ENCODE peak calls at places on chromosomes 7 and 10, in four cellular contexts. One of them, this sample, is unnamed.

GRCh38 chr10:15742831-15743230 is 23.1 kb upstream of the ITGA8 start:
- DNase-seq in NB4: no peak
- DNase-seq in activated gamma-delta T cell treated with Interleukin-2 at 50 U/mL for 16 hours: no peak
- DNase-seq in prostate gland: no peak
- DNase-seq in this sample: no peak

GRCh38 chr7:154519229-154519628 is 467.0 kb downstream of the DPP6 start:
- DNase-seq in activated gamma-delta T cell treated with Interleukin-2 at 50 U/mL for 16 hours: no peak
- DNase-seq in prostate gland: no peak
- DNase-seq in NB4: no peak
- DNase-seq in this sample: no peak

GRCh38 chr7:30135271-30135550 is 425 bp downstream of the MTURN start:
- DNase-seq in NB4: no peak
- DNase-seq in prostate gland: no peak
- DNase-seq in activated gamma-delta T cell treated with Interleukin-2 at 50 U/mL for 16 hours: no peak
- DNase-seq in this sample: no peak

GRCh38 chr10:79359816-79360498 is 12.7 kb downstream of the PPIF start:
- DNase-seq in prostate gland: no peak
- DNase-seq in activated gamma-delta T cell treated with Interleukin-2 at 50 U/mL for 16 hours: no peak
- DNase-seq in NB4: no peak
- DNase-seq in this sample: no peak

GRCh38 chr7:69738396-69738889 is 140.2 kb downstream of the AUTS2 start:
- DNase-seq in activated gamma-delta T cell treated with Interleukin-2 at 50 U/mL for 16 hours: no peak
- DNase-seq in prostate gland: no peak
- DNase-seq in NB4: peak; percentile 21
- DNase-seq in this sample: no peak

GRCh38 chr10:20892796-20893195 is 4.3 kb downstream of the NEBL start:
- DNase-seq in prostate gland: no peak
- DNase-seq in NB4: no peak
- DNase-seq in activated gamma-delta T cell treated with Interleukin-2 at 50 U/mL for 16 hours: no peak
- DNase-seq in this sample: no peak

GRCh38 chr10:81127931-81128330 is 590.2 kb downstream of the SH2D4B start:
- DNase-seq in prostate gland: no peak
- DNase-seq in activated gamma-delta T cell treated with Interleukin-2 at 50 U/mL for 16 hours: no peak
- DNase-seq in NB4: no peak
- DNase-seq in this sample: no peak

GRCh38 chr10:107665459-107665858 is 501.0 kb upstream of the SORCS1 start:
- DNase-seq in activated gamma-delta T cell treated with Interleukin-2 at 50 U/mL for 16 hours: no peak
- DNase-seq in prostate gland: no peak
- DNase-seq in NB4: no peak
- DNase-seq in this sample: no peak

GRCh38 chr7:1979591-1980560 is 252.9 kb downstream of the MAD1L1 start:
- DNase-seq in NB4: no peak
- DNase-seq in prostate gland: peak; percentile 8
- DNase-seq in activated gamma-delta T cell treated with Interleukin-2 at 50 U/mL for 16 hours: no peak
- DNase-seq in this sample: no peak

GRCh38 chr7:121510858-121511482 is 114.9 kb upstream of the FAM3C start:
- DNase-seq in NB4: no peak
- DNase-seq in prostate gland: no peak
- DNase-seq in activated gamma-delta T cell treated with Interleukin-2 at 50 U/mL for 16 hours: no peak
- DNase-seq in this sample: no peak

GRCh38 chr7:34849163-34849960 is 187.9 kb downstream of the DPY19L1 start:
- DNase-seq in NB4: no peak
- DNase-seq in prostate gland: no peak
- DNase-seq in activated gamma-delta T cell treated with Interleukin-2 at 50 U/mL for 16 hours: no peak
- DNase-seq in this sample: no peak

GRCh38 chr10:75683158-75683557 is 251.7 kb downstream of the LRMDA start:
- DNase-seq in prostate gland: peak; percentile 59
- DNase-seq in NB4: no peak
- DNase-seq in activated gamma-delta T cell treated with Interleukin-2 at 50 U/mL for 16 hours: no peak
- DNase-seq in this sample: no peak

GRCh38 chr10:79102056-79102874 is 33.5 kb downstream of the ZMIZ1 start:
- DNase-seq in activated gamma-delta T cell treated with Interleukin-2 at 50 U/mL for 16 hours: no peak
- DNase-seq in prostate gland: peak; percentile 37
- DNase-seq in NB4: no peak
- DNase-seq in this sample: no peak

GRCh38 chr7:157771-158251 is 34.6 kb upstream of the FAM20C start:
- DNase-seq in prostate gland: no peak
- DNase-seq in activated gamma-delta T cell treated with Interleukin-2 at 50 U/mL for 16 hours: no peak
- DNase-seq in NB4: no peak
- DNase-seq in this sample: no peak

GRCh38 chr7:116354546-116355422 is 144.4 kb downstream of the TES start:
- DNase-seq in NB4: no peak
- DNase-seq in prostate gland: peak; percentile 49
- DNase-seq in activated gamma-delta T cell treated with Interleukin-2 at 50 U/mL for 16 hours: no peak
- DNase-seq in this sample: no peak

GRCh38 chr10:118482393-118483331 is 112.8 kb downstream of the PRLHR start:
- DNase-seq in prostate gland: no peak
- DNase-seq in NB4: no peak
- DNase-seq in activated gamma-delta T cell treated with Interleukin-2 at 50 U/mL for 16 hours: no peak
- DNase-seq in this sample: no peak

GRCh38 chr7:119842786-119843185 is 430.2 kb upstream of the KCND2 start:
- DNase-seq in activated gamma-delta T cell treated with Interleukin-2 at 50 U/mL for 16 hours: no peak
- DNase-seq in NB4: no peak
- DNase-seq in prostate gland: no peak
- DNase-seq in this sample: no peak

GRCh38 chr10:10821926-10822325 is 195.7 kb upstream of the CELF2 start:
- DNase-seq in activated gamma-delta T cell treated with Interleukin-2 at 50 U/mL for 16 hours: no peak
- DNase-seq in NB4: no peak
- DNase-seq in prostate gland: no peak
- DNase-seq in this sample: no peak

GRCh38 chr7:40315277-40315676 is 180.5 kb downstream of the SUGCT start:
- DNase-seq in prostate gland: no peak
- DNase-seq in activated gamma-delta T cell treated with Interleukin-2 at 50 U/mL for 16 hours: no peak
- DNase-seq in NB4: no peak
- DNase-seq in this sample: no peak

GRCh38 chr7:74412603-74413002 is 41.1 kb upstream of the GTF2IRD1 start:
- DNase-seq in NB4: peak; percentile 73
- DNase-seq in prostate gland: no peak
- DNase-seq in activated gamma-delta T cell treated with Interleukin-2 at 50 U/mL for 16 hours: no peak
- DNase-seq in this sample: no peak

GRCh38 chr7:105794741-105795729 is 81.4 kb downstream of the ATXN7L1 start:
- DNase-seq in NB4: no peak
- DNase-seq in prostate gland: no peak
- DNase-seq in activated gamma-delta T cell treated with Interleukin-2 at 50 U/mL for 16 hours: no peak
- DNase-seq in this sample: no peak

GRCh38 chr10:91643700-91644099 is 10.8 kb upstream of the PPP1R3C start:
- DNase-seq in NB4: no peak
- DNase-seq in prostate gland: no peak
- DNase-seq in activated gamma-delta T cell treated with Interleukin-2 at 50 U/mL for 16 hours: no peak
- DNase-seq in this sample: no peak

GRCh38 chr10:133391761-133392518 is 2.0 kb upstream of the MTG1 start:
- DNase-seq in NB4: no peak
- DNase-seq in activated gamma-delta T cell treated with Interleukin-2 at 50 U/mL for 16 hours: no peak
- DNase-seq in prostate gland: no peak
- DNase-seq in this sample: no peak